ENCODE peak calls at places on chromosomes 1 and 21, in five cellular contexts. F is stomach, N is GM12892, S is K562, Z is adrenal gland. W is an unnamed sample.

GRCh38 chr1:53183277-53183990 is 13.2 kb upstream of the CPT2 start:
- DNase-seq in F (peak), S (peak), N (no peak), Z (no peak), W (no peak)

GRCh38 chr1:102897537-102897936 is 210.8 kb downstream of the COL11A1 start:
- DNase-seq in Z (no peak), F (no peak), N (no peak), S (no peak), W (no peak)

GRCh38 chr1:163535807-163536206 is 214.1 kb downstream of the NUF2 start:
- DNase-seq in N (no peak), S (no peak), Z (no peak), F (no peak), W (no peak)

GRCh38 chr1:212368073-212368484 is 46.6 kb downstream of the PACC1 start:
- DNase-seq in S (peak), Z (peak), F (peak), N (peak), W (peak)

GRCh38 chr1:171883844-171884243 is 42.5 kb downstream of the DNM3 start:
- DNase-seq in F (no peak), N (no peak), Z (no peak), S (no peak), W (no peak)

GRCh38 chr1:59595774-59596173 is 219.0 kb upstream of the HOOK1 start:
- DNase-seq in N (no peak), F (no peak), Z (no peak), S (no peak), W (no peak)

GRCh38 chr1:33237579-33237978 is 18.7 kb upstream of the ZNF362 start:
- DNase-seq in Z (no peak), S (peak), F (no peak), N (no peak), W (no peak)

GRCh38 chr1:233406339-233406960 is 78.9 kb downstream of the MAP3K21 start:
- DNase-seq in N (no peak), Z (no peak), F (no peak), S (no peak), W (no peak)

GRCh38 chr1:9960705-9961562 is 17.7 kb downstream of the NMNAT1 start:
- DNase-seq in S (no peak), N (no peak), Z (no peak), F (no peak), W (no peak)

GRCh38 chr1:14878951-14879350 is 274.6 kb upstream of the TMEM51 start:
- DNase-seq in F (no peak), S (no peak), N (no peak), Z (no peak), W (no peak)

GRCh38 chr1:10508511-10508951 is 33.8 kb downstream of the PEX14 start:
- DNase-seq in S (no peak), N (no peak), F (no peak), Z (no peak), W (no peak)

GRCh38 chr1:22685675-22686074 is 25.0 kb upstream of the EPHB2 start:
- DNase-seq in Z (no peak), S (no peak), N (no peak), F (no peak), W (no peak)

GRCh38 chr1:228092342-228093049 is 10.0 kb downstream of the ARF1 start:
- DNase-seq in Z (peak), N (no peak), F (peak), S (no peak), W (no peak)

GRCh38 chr1:89705901-89706699 is 73.2 kb downstream of the LRRC8C start:
- DNase-seq in N (no peak), F (no peak), S (no peak), Z (no peak), W (no peak)

GRCh38 chr1:91791103-91791502 is 94.8 kb downstream of the TGFBR3 start:
- DNase-seq in F (no peak), Z (no peak), S (peak), N (no peak), W (no peak)

GRCh38 chr1:232578681-232579195 is 51.2 kb downstream of the SIPA1L2 start:
- DNase-seq in Z (no peak), S (no peak), N (no peak), F (no peak), W (no peak)

GRCh38 chr1:103180660-103181059 is 72.3 kb upstream of the COL11A1 start:
- DNase-seq in S (no peak), Z (no peak), F (no peak), N (no peak), W (no peak)

GRCh38 chr1:46501528-46501927 is 11.9 kb downstream of the DMBX1 start:
- DNase-seq in N (no peak), Z (no peak), S (no peak), F (no peak), W (no peak)

GRCh38 chr1:214337536-214337935 is 56.6 kb downstream of the SMYD2 start:
- DNase-seq in Z (no peak), S (no peak), F (no peak), N (no peak), W (no peak)

GRCh38 chr1:203036135-203036534 is 9.8 kb downstream of the PPFIA4 start:
- DNase-seq in Z (no peak), N (no peak), S (no peak), F (no peak), W (peak)

GRCh38 chr1:67749844-67750689 is 65.1 kb downstream of the GADD45A start:
- DNase-seq in N (no peak), Z (peak), S (peak), F (no peak), W (no peak)

GRCh38 chr1:45001011-45001481 is 10.1 kb downstream of the HECTD3 start:
- DNase-seq in Z (peak), N (no peak), F (peak), S (no peak), W (no peak)

GRCh38 chr1:207917086-207917485 is 6.2 kb upstream of the CD34 start:
- DNase-seq in F (no peak), Z (no peak), N (no peak), S (no peak), W (no peak)

GRCh38 chr1:3537359-3537758 is 73.9 kb downstream of the MEGF6 start:
- DNase-seq in N (no peak), Z (no peak), F (no peak), S (no peak), W (no peak)

GRCh38 chr1:231603598-231604275 is 22.9 kb upstream of the DISC1 start:
- DNase-seq in Z (peak), F (peak), S (peak), N (peak), W (peak)

GRCh38 chr1:86841120-86841519 is 72.8 kb downstream of the SELENOF start:
- DNase-seq in S (no peak), Z (no peak), F (no peak), N (no peak), W (no peak)

GRCh38 chr1:61942856-61943255 is 200.6 kb downstream of the PATJ start:
- DNase-seq in Z (no peak), S (no peak), F (no peak), N (no peak), W (no peak)

GRCh38 chr1:56080123-56080522 is 499.2 kb downstream of the PLPP3 start:
- DNase-seq in N (no peak), S (no peak), Z (no peak), F (no peak), W (no peak)

GRCh38 chr1:34905098-34905459 is 24.4 kb downstream of the DLGAP3 start:
- DNase-seq in F (no peak), N (no peak), Z (no peak), S (no peak), W (no peak)

GRCh38 chr1:225653463-225654276 is 747 bp upstream of the ENAH start:
- DNase-seq in N (no peak), S (no peak), Z (peak), F (peak), W (peak)
- TF ChIP-seq POLR2A in N (no peak), S (no peak), Z (peak), F (peak), W (no peak)

GRCh38 chr1:150210086-150210485 is 25.8 kb downstream of the ANP32E start:
- DNase-seq in Z (no peak), S (no peak), F (no peak), N (no peak), W (no peak)

GRCh38 chr1:150212070-150212469 is 23.8 kb downstream of the ANP32E start:
- DNase-seq in S (no peak), F (no peak), N (no peak), Z (no peak), W (no peak)

GRCh38 chr1:150210741-150211140 is 25.2 kb downstream of the ANP32E start:
- DNase-seq in F (no peak), N (no peak), S (no peak), Z (no peak), W (no peak)

GRCh38 chr1:150213170-150214098 is 22.5 kb downstream of the ANP32E start:
- DNase-seq in F (peak), S (no peak), Z (peak), N (peak), W (peak)
- TF ChIP-seq POLR2A in F (no peak), S (no peak), Z (peak), N (peak), W (peak)

DNA sequence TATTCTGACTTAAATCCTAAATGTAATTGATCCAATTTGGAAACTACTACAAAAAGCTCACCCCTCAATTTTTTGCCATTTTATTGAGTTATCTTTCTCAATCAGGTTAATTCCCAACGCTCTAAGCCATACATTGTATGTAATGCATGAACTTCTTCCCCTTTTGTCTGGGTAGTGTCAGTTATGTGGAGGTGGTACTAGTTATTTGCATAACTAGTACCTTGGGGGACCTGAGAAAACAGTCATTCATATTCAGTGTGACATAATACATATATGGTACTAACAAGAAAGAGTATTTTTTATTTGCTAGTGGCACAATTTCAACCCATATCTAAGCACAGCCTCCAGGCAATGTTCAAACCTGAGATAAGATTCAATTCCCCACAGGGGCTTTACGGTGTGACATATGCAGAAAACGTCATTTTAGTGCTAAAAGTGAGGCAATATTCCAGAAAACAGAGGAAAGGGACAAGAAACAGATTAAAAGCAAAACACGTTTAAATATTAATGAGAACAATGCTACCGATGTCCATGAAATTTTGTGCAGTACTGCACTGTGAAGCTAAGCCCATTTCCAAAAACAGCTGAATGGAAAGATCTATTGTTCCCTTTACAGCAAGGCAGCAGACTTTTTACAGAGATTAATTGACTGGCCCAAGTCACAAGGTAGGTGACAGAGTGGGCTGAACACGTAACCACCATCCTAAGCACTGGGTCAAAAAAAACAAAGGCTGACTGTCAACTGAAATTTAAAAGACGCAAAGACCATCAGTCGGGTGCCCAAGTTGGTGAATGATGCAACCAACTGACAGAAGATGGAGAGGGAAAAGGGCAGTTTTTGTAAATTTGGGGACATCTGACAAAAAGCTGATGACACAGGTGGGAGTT is 1.4 kb downstream of the HLCS start:
- DNase-seq in F (no peak), N (no peak), S (no peak), Z (no peak), W (no peak)
- TF ChIP-seq POLR2A in F (no peak), N (no peak), S (peak), Z (no peak), W (no peak)

GRCh38 chr1:93448983-93449805 is 1.3 kb downstream of the FNBP1L start:
- DNase-seq in N (no peak), Z (no peak), S (no peak), F (peak), W (no peak)

GRCh38 chr1:93446837-93447451 is 974 bp upstream of the FNBP1L start:
- DNase-seq in F (peak), N (no peak), S (peak), Z (peak), W (no peak)

GRCh38 chr1:93450331-93450730 is 2.4 kb downstream of the FNBP1L start:
- DNase-seq in S (no peak), F (no peak), Z (no peak), N (no peak), W (no peak)

GRCh38 chr1:93448292-93448982 is 519 bp downstream of the FNBP1L start:
- DNase-seq in N (peak), F (peak), S (peak), Z (peak), W (peak)

DNA sequence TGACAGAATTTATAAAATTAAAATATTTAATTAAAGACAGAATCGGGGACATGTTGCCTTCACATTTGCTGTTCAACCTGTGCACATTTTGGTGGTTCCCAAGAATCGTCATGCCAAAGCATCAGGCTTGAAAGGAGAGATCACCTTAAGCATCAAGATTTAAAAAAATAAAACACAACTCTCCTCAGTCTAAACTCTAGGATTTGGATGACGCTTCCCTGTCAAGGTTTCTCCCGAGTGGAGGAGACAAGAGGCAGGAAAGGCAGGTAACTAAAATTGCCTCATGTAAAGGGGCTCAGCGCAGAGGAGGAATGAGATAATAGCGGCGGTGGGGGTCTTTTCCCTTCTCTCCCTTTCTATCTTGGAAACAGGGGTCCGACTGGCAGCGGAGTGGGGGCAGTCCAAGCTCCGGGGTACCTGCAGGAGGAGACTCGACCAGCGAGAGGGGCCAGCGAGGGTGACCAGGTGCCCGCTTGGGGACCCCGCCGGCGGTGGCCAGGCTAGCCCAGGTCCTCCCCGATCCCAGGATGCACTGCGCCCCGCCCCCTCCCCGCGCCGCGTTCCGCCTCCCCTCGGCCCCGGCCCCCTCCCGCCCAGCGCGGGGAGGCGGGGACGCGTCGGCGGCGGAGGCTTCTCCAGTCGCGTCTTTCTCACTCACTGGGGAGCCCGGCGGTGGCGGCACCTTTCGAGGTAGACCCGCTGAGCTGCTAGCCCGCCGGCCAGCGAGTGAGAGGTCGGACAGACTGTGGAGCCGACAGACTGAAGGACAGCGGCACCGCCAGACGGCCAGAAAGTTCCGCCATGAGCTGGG is at the start of gene FNBP1L:
- DNase-seq in S (peak), N (peak), F (peak), Z (peak), W (peak)
- TF ChIP-seq POLR2A in S (peak), N (no peak), F (no peak), Z (peak), W (no peak)

GRCh38 chr1:205774277-205775014 is 836 bp downstream of the RAB29 start:
- DNase-seq in Z (peak), S (peak), F (no peak), N (no peak), W (no peak)

GRCh38 chr1:205775717-205776056 is 405 bp upstream of the RAB29 start:
- DNase-seq in N (no peak), S (no peak), Z (peak), F (no peak), W (no peak)

GRCh38 chr1:205777994-205778393 is 2.7 kb upstream of the RAB29 start:
- DNase-seq in S (no peak), F (no peak), Z (no peak), N (no peak), W (no peak)

GRCh38 chr1:205772607-205773032 is 2.7 kb downstream of the RAB29 start:
- DNase-seq in F (no peak), N (no peak), S (no peak), Z (no peak), W (no peak)

GRCh38 chr1:205775015-205775716 is at the start of gene RAB29:
- DNase-seq in S (peak), N (peak), Z (peak), F (peak), W (peak)
- TF ChIP-seq POLR2A in S (peak), N (peak), Z (peak), F (no peak), W (no peak)

DNA sequence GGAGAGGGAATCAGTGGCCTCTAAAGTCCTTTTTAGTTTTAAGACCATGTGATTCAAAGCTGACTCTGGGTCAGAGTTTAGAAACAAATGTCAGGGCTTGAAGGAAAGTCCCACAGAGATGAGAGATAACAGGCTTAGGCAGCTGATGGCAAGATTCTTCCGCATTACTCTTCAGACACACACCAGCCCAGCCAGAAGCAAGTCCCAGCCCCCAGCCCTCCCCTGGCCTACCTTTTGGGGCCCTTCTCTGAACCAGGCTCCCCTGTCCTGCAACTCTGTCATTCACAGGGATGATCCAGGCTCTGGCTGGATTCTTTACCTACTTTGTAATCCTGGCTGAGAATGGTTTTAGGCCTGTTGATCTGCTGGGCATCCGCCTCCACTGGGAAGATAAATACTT is 13.1 kb upstream of the CASQ1 start:
- DNase-seq in Z (no peak), F (no peak), S (no peak), N (no peak), W (no peak)
- TF ChIP-seq POLR2A in Z (no peak), F (no peak), S (no peak), N (no peak), W (no peak)

DNA sequence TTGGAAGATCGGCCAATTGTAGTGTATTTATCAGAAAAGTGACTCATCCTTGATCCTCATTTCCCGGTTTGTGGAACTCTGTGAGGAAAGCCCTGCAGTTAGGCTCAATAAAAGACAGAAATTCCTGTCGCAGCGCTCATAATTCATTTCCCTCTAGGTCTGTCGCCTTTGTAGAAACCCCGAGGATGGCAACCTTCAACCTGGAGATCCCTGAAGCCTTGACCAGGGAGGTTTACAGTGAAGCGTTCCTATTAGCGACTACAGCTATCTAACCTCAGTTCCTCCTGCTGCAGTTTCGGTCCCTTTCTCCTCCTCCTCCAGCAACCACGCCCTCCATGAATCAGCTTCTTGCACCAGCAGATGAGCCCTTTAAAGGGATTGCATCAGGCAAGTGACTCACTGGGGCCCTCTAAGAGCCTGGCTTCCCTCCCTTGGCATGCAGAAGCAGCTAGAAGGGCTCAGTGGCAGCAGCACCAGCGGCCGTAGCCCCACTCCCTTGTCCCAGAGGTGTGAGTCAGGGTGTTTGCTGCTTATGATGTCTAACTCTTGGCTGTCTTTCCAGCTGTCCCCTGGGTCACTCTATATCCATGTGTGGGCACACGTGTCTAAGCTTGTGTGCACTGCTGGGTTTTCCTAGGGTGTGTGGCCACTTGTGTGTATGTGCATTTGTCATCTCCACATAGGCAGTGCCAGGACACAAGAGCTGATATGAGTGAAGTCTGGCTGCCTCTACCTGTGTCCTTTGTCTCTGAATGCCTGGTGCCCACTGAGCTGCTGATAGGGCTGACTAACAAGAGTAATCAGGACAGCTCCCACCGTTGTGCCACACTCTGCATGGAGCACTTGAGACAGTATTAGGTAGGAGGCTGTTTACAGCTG is 777 bp upstream of the STK40 start:
- DNase-seq in F (peak), S (peak), N (peak), Z (peak), W (peak)
- TF ChIP-seq POLR2A in F (peak), S (peak), N (peak), Z (peak), W (peak)

W was measured in GM12891.